ENCODE peak calls at places on chromosome 4, in seven cellular contexts. P, Y, O, L, F, Z and B are unnamed samples.

GRCh38 chr4:110472583-110473329 is 3.2 kb upstream of the ENPEP start:
- DNase-seq in P (no peak), Y (no peak), O (no peak), L (no peak), F (no peak), Z (no peak), B (no peak)

GRCh38 chr4:6448476-6449170 is 23.8 kb downstream of the PPP2R2C start:
- DNase-seq in P (no peak), Y (no peak), O (no peak), L (no peak), F (no peak), Z (no peak), B (no peak)

GRCh38 chr4:107930821-107931774 is at the start of gene CYP2U1:
- DNase-seq in P (peak), Y (peak), O (peak), L (peak), F (peak), Z (peak), B (peak)

GRCh38 chr4:82099863-82100579 is 273.8 kb downstream of the HNRNPD start:
- DNase-seq in P (no peak), Y (no peak), O (no peak), L (peak), F (no peak), Z (no peak), B (no peak)

GRCh38 chr4:183546376-183546775 is 41.5 kb downstream of the ING2 start:
- DNase-seq in P (no peak), Y (no peak), O (no peak), L (no peak), F (no peak), Z (no peak), B (no peak)

GRCh38 chr4:40763228-40763716 is 13.5 kb downstream of the NSUN7 start:
- DNase-seq in P (no peak), Y (no peak), O (no peak), L (no peak), F (no peak), Z (no peak), B (no peak)

GRCh38 chr4:85391568-85392410 is 83.2 kb upstream of the ARHGAP24 start:
- DNase-seq in P (no peak), Y (no peak), O (no peak), L (no peak), F (no peak), Z (no peak), B (no peak)

GRCh38 chr4:125352521-125352920 is 37.8 kb downstream of the FAT4 start:
- DNase-seq in P (no peak), Y (no peak), O (no peak), L (no peak), F (no peak), Z (no peak), B (no peak)

GRCh38 chr4:168708108-168708507 is 211.3 kb downstream of the PALLD start:
- DNase-seq in P (no peak), Y (no peak), O (no peak), L (no peak), F (no peak), Z (no peak), B (no peak)

GRCh38 chr4:132071815-132072214 is 1077.3 kb upstream of the PCDH10 start:
- DNase-seq in P (no peak), Y (no peak), O (no peak), L (no peak), F (no peak), Z (no peak), B (no peak)

GRCh38 chr4:77734928-77735327 is 84.2 kb downstream of the CNOT6L start:
- DNase-seq in P (no peak), Y (no peak), O (no peak), L (no peak), F (no peak), Z (no peak), B (no peak)

GRCh38 chr4:187204389-187204920 is 480.8 kb upstream of the FAT1 start:
- DNase-seq in P (no peak), Y (no peak), O (no peak), L (no peak), F (no peak), Z (no peak), B (no peak)

GRCh38 chr4:186781032-186781917 is 57.6 kb upstream of the FAT1 start:
- DNase-seq in P (no peak), Y (no peak), O (no peak), L (no peak), F (no peak), Z (peak), B (no peak)

GRCh38 chr4:118920247-118920646 is 31.6 kb downstream of the SYNPO2 start:
- DNase-seq in P (no peak), Y (no peak), O (peak), L (peak), F (no peak), Z (no peak), B (no peak)

GRCh38 chr4:162126754-162127153 is 37.0 kb downstream of the FSTL5 start:
- DNase-seq in P (no peak), Y (no peak), O (no peak), L (no peak), F (no peak), Z (no peak), B (no peak)

GRCh38 chr4:162131256-162131655 is 32.5 kb downstream of the FSTL5 start:
- DNase-seq in P (no peak), Y (no peak), O (no peak), L (no peak), F (no peak), Z (no peak), B (no peak)
- TF ChIP-seq CTCF in P (no peak), Y (no peak), O (no peak), L (no peak), F (no peak), Z (peak), B (no peak)

GRCh38 chr4:173537628-173538147 is 7.7 kb upstream of the HAND2 start:
- DNase-seq in P (no peak), Y (no peak), O (no peak), L (peak), F (no peak), Z (no peak), B (no peak)

GRCh38 chr4:173535932-173536331 is 5.9 kb upstream of the HAND2 start:
- DNase-seq in P (no peak), Y (no peak), O (no peak), L (no peak), F (no peak), Z (no peak), B (no peak)

GRCh38 chr4:173538148-173538902 is 8.3 kb upstream of the HAND2 start:
- DNase-seq in P (no peak), Y (peak), O (no peak), L (peak), F (peak), Z (no peak), B (no peak)

GRCh38 chr4:173535165-173535737 is 5.2 kb upstream of the HAND2 start:
- DNase-seq in P (no peak), Y (no peak), O (no peak), L (no peak), F (no peak), Z (no peak), B (no peak)

DNA sequence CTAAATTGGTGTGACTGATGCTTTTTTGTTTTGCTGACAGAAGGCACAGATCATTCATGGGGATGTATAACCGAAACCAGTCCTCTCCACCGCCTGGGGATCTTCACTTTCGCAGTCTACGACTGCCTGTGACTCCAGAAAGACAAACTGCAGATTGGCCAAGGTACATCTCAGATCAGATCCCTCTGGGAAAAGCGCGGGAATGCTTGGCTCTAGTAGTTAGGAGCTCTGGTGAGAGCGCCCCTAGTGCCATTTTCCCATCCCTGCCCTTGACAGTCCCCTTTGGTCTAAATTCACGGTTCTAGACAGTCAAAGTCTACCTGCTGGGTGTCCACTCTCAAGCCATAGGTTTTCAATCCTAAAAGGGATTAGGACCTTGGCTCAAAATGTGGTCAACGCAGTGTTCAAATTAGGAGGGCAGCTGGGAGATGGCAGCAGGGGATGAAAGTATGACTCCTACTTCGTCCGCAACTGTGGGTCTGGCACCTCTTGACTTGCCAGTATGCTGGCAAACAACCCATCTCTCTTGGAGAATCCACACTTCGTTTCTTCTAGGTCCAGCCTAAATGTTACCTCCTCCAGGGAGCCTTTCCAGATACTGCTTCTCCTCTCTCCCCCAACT is 6.9 kb upstream of the HAND2 start:
- DNase-seq in P (no peak), Y (no peak), O (no peak), L (peak), F (peak), Z (no peak), B (no peak)
- TF ChIP-seq EP300 in P (no peak), Y (no peak), O (no peak), L (no peak), F (no peak), Z (no peak), B (no peak)

GRCh38 chr4:87058272-87059073 is 123.7 kb downstream of the AFF1 start:
- DNase-seq in P (no peak), Y (no peak), O (no peak), L (no peak), F (no peak), Z (no peak), B (no peak)
- TF ChIP-seq CTCF in P (no peak), Y (peak), O (no peak), L (peak), F (peak), Z (no peak), B (peak)

GRCh38 chr4:153234923-153235322 is 30.7 kb downstream of the TRIM2 start:
- DNase-seq in P (no peak), Y (no peak), O (no peak), L (no peak), F (no peak), Z (no peak), B (no peak)
- TF ChIP-seq EP300 in P (no peak), Y (no peak), O (no peak), L (no peak), F (no peak), Z (no peak), B (no peak)

DNA sequence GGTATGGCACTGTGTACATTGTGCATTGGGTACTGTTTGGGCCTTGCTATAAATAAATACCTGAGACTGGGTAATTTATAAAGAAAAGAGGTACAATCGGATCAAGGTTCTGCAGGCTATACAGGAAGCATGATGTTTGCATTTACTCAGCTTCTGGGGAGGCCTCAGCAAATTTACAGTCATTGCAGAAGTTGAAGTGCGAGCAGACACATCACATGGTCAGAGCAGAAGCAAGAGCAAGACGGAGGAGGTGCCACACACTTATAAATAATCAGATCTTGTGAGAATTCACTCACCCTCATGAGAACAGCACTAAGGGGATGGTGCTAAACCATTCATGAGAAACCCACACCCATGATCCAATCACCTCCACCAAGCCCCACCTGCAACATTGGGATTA is 505.0 kb downstream of the ARAP2 start:
- DNase-seq in P (no peak), Y (no peak), O (no peak), L (no peak), F (no peak), Z (no peak), B (no peak)
- TF ChIP-seq CTCF in P (no peak), Y (no peak), O (no peak), L (no peak), F (no peak), Z (no peak), B (no peak)

GRCh38 chr4:53105313-53105712 is 243.2 kb downstream of the RASL11B start:
- DNase-seq in P (no peak), Y (no peak), O (no peak), L (no peak), F (no peak), Z (no peak), B (no peak)
- TF ChIP-seq EP300 in P (no peak), Y (no peak), O (no peak), L (no peak), F (no peak), Z (no peak), B (no peak)

GRCh38 chr4:15655223-15656037 is at the start of gene FBXL5:
- DNase-seq in P (peak), Y (peak), O (peak), L (peak), F (peak), Z (peak), B (peak)
- TF ChIP-seq CTCF in P (no peak), Y (peak), O (no peak), L (no peak), F (no peak), Z (no peak), B (no peak)